ENCODE peak calls at places on chromosomes 16 and 17, in six cellular contexts. L is stimulated activated effector memory CD8-positive, alpha-beta T cell treated with anti-CD3 and anti-CD28 coated beads, Interleukin-12 subunit alpha, Interleukin-12 subunit beta, amount 100 ng/mL, for 72 hours; U is HEK293T; T is Ammon's horn; M is cardiac muscle cell; Z is activated CD4-positive, alpha-beta T cell treated with anti-CD3 and anti-CD28 coated beads for 4 hours. J is an unnamed sample.

GRCh38 chr17:48484850-48485249 is 46.0 kb downstream of the HOXB1 start:
- DNase-seq in U (no peak), M (no peak), L (no peak), Z (no peak), T (no peak), J (no peak)

GRCh38 chr17:81200695-81201580 is 21.8 kb downstream of the CEP131 start:
- DNase-seq in T (peak; percentile 80), Z (no peak), M (peak; percentile 81), L (no peak), U (peak; percentile 73), J (peak; percentile 49)

GRCh38 chr17:58605986-58606385 is 85.9 kb downstream of the TEX14 start:
- DNase-seq in T (no peak), Z (no peak), U (no peak), M (no peak), L (no peak), J (no peak)

GRCh38 chr17:75270218-75270965 is 639 bp downstream of the MIF4GD start:
- DNase-seq in T (peak; percentile 61), U (peak; percentile 66), L (peak; percentile 66), Z (peak; percentile 56), M (peak; percentile 80), J (peak; percentile 54)

GRCh38 chr16:56874800-56875199 is 9.8 kb downstream of the SLC12A3 start:
- DNase-seq in M (peak; percentile 26), T (no peak), L (no peak), Z (no peak), U (no peak), J (no peak)

GRCh38 chr16:5504028-5504758 is 406.6 kb upstream of the EEF2KMT start:
- DNase-seq in M (no peak), L (no peak), U (no peak), Z (no peak), T (peak; percentile 75), J (peak; percentile 34)

GRCh38 chr16:17552351-17552750 is 81.6 kb upstream of the XYLT1 start:
- DNase-seq in L (no peak), T (no peak), M (no peak), U (no peak), Z (no peak), J (no peak)

GRCh38 chr17:69506489-69506888 is 92.0 kb downstream of the MAP2K6 start:
- DNase-seq in U (peak; percentile 22), L (no peak), Z (no peak), T (no peak), M (no peak), J (no peak)

GRCh38 chr17:753407-753806 is 1.3 kb upstream of the GEMIN4 start:
- DNase-seq in Z (no peak), M (no peak), U (no peak), L (no peak), T (no peak), J (no peak)

GRCh38 chr17:58324409-58325288 is 3.9 kb downstream of the TSPOAP1 start:
- DNase-seq in Z (no peak), M (peak; percentile 66), L (no peak), T (no peak), U (no peak), J (no peak)

GRCh38 chr16:74305286-74305685 is 8.7 kb downstream of the PSMD7 start:
- DNase-seq in T (no peak), M (no peak), L (no peak), U (no peak), Z (no peak), J (no peak)

GRCh38 chr17:66714046-66715023 is 120.6 kb upstream of the CACNG5 start:
- DNase-seq in M (no peak), T (no peak), U (no peak), Z (no peak), L (no peak), J (no peak)

GRCh38 chr16:48365601-48366164 is 19.5 kb downstream of the SIAH1 start:
- DNase-seq in L (peak; percentile 70), Z (peak; percentile 79), U (peak; percentile 82), T (peak; percentile 89), M (peak; percentile 92), J (peak; percentile 71)

GRCh38 chr17:142876-143784 is 5.8 kb downstream of the SCGB1C2 start:
- DNase-seq in M (no peak), L (no peak), T (no peak), Z (no peak), U (no peak), J (no peak)

GRCh38 chr16:11585460-11586374 is 1.0 kb downstream of the LITAF start:
- DNase-seq in U (no peak), Z (no peak), L (no peak), M (no peak), T (no peak), J (no peak)

GRCh38 chr17:49676276-49676868 is 1.5 kb downstream of the SPOP start:
- DNase-seq in T (peak; percentile 66), U (no peak), Z (peak; percentile 30), M (peak; percentile 48), L (no peak), J (no peak)

GRCh38 chr17:37124074-37124824 is 175.5 kb downstream of the AATF start:
- DNase-seq in T (no peak), M (peak; percentile 27), Z (no peak), L (no peak), U (no peak), J (no peak)

GRCh38 chr16:79928142-79928735 is 327.7 kb upstream of the MAF start:
- DNase-seq in L (no peak), M (no peak), U (no peak), T (no peak), Z (no peak), J (no peak)

GRCh38 chr17:15941781-15942180 is 3.1 kb upstream of the ADORA2B start:
- DNase-seq in U (no peak), T (no peak), M (no peak), L (no peak), Z (no peak), J (no peak)

GRCh38 chr16:69522732-69523404 is 42.9 kb upstream of the NFAT5 start:
- DNase-seq in L (no peak), M (no peak), Z (no peak), T (no peak), U (peak; percentile 57), J (no peak)

GRCh38 chr17:27607692-27608091 is 23.3 kb upstream of the LGALS9 start:
- DNase-seq in M (no peak), T (no peak), L (no peak), U (no peak), Z (no peak), J (no peak)

GRCh38 chr17:70936724-70937123 is 767.4 kb downstream of the KCNJ2 start:
- DNase-seq in T (no peak), M (no peak), L (no peak), U (no peak), Z (no peak), J (no peak)

GRCh38 chr17:34758747-34759146 is 179.4 kb downstream of the TMEM132E start:
- DNase-seq in L (no peak), T (no peak), U (no peak), Z (no peak), M (no peak), J (no peak)

GRCh38 chr17:66730497-66730923 is 104.4 kb upstream of the CACNG5 start:
- DNase-seq in M (no peak), L (no peak), U (no peak), Z (no peak), T (no peak), J (no peak)

J was measured in nucleus accumbens.